ENCODE peak calls at places on chromosomes 11 and 22, in four cellular contexts. One of them, this sample, is unnamed.

GRCh38 chr11:122146475-122146874 is 30.5 kb upstream of the BLID start:
- DNase-seq in cardiac fibroblast: peak
- DNase-seq in non-pigmented ciliary epithelial cell: no peak
- DNase-seq in NCI-H1417: no peak
- DNase-seq in this sample: no peak

GRCh38 chr11:124736738-124737137 is 3.0 kb upstream of the NRGN start:
- DNase-seq in cardiac fibroblast: no peak
- DNase-seq in NCI-H1417: no peak
- DNase-seq in non-pigmented ciliary epithelial cell: no peak
- DNase-seq in this sample: no peak

GRCh38 chr11:35165416-35166368 is 26.7 kb downstream of the CD44 start:
- DNase-seq in NCI-H1417: no peak
- DNase-seq in non-pigmented ciliary epithelial cell: no peak
- DNase-seq in cardiac fibroblast: peak
- DNase-seq in this sample: no peak

GRCh38 chr11:129257512-129257911 is 65.4 kb upstream of the ARHGAP32 start:
- DNase-seq in NCI-H1417: no peak
- DNase-seq in cardiac fibroblast: no peak
- DNase-seq in non-pigmented ciliary epithelial cell: no peak
- DNase-seq in this sample: no peak

GRCh38 chr11:36380296-36381004 is 84.4 kb downstream of the PRR5L start:
- DNase-seq in non-pigmented ciliary epithelial cell: no peak
- DNase-seq in NCI-H1417: no peak
- DNase-seq in cardiac fibroblast: no peak
- DNase-seq in this sample: no peak

GRCh38 chr11:12121011-12121410 is 10.6 kb downstream of the MICAL2 start:
- DNase-seq in NCI-H1417: no peak
- DNase-seq in cardiac fibroblast: no peak
- DNase-seq in non-pigmented ciliary epithelial cell: no peak
- DNase-seq in this sample: no peak

GRCh38 chr11:70501933-70502540 is 103.7 kb downstream of the CTTN start:
- DNase-seq in non-pigmented ciliary epithelial cell: no peak
- DNase-seq in NCI-H1417: peak
- DNase-seq in cardiac fibroblast: no peak
- DNase-seq in this sample: no peak

GRCh38 chr11:67613313-67613959 is 6.7 kb downstream of the NDUFV1 start:
- DNase-seq in non-pigmented ciliary epithelial cell: no peak
- DNase-seq in cardiac fibroblast: no peak
- DNase-seq in NCI-H1417: no peak
- DNase-seq in this sample: no peak

GRCh38 chr11:86396403-86396802 is 21.7 kb downstream of the CCDC81 start:
- DNase-seq in NCI-H1417: no peak
- DNase-seq in non-pigmented ciliary epithelial cell: peak
- DNase-seq in cardiac fibroblast: peak
- DNase-seq in this sample: no peak

GRCh38 chr22:47631571-47632102 is 869.2 kb downstream of the TBC1D22A start:
- DNase-seq in cardiac fibroblast: no peak
- DNase-seq in NCI-H1417: peak
- DNase-seq in non-pigmented ciliary epithelial cell: no peak
- DNase-seq in this sample: peak

GRCh38 chr11:15937601-15938361 is 418.6 kb downstream of the SOX6 start:
- DNase-seq in NCI-H1417: no peak
- DNase-seq in non-pigmented ciliary epithelial cell: no peak
- DNase-seq in cardiac fibroblast: no peak
- DNase-seq in this sample: no peak

GRCh38 chr11:105033344-105033743 is 1.6 kb downstream of the CASP1 start:
- DNase-seq in non-pigmented ciliary epithelial cell: no peak
- DNase-seq in NCI-H1417: no peak
- DNase-seq in cardiac fibroblast: no peak
- DNase-seq in this sample: no peak

GRCh38 chr22:37669586-37669985 is 5.8 kb upstream of the LGALS1 start:
- DNase-seq in cardiac fibroblast: no peak
- DNase-seq in non-pigmented ciliary epithelial cell: no peak
- DNase-seq in NCI-H1417: no peak
- DNase-seq in this sample: no peak

GRCh38 chr11:126115820-126116319 is 53.2 kb upstream of the CDON start:
- DNase-seq in NCI-H1417: peak
- DNase-seq in non-pigmented ciliary epithelial cell: peak
- DNase-seq in cardiac fibroblast: peak
- DNase-seq in this sample: peak

GRCh38 chr11:94650756-94651155 is 83.6 kb downstream of the PIWIL4 start:
- DNase-seq in NCI-H1417: no peak
- DNase-seq in cardiac fibroblast: peak
- DNase-seq in non-pigmented ciliary epithelial cell: no peak
- DNase-seq in this sample: no peak

GRCh38 chr22:17191163-17191562 is 28.1 kb downstream of the ADA2 start:
- DNase-seq in cardiac fibroblast: peak
- DNase-seq in non-pigmented ciliary epithelial cell: no peak
- DNase-seq in NCI-H1417: no peak
- DNase-seq in this sample: no peak

GRCh38 chr11:126333142-126333541 is 22.3 kb upstream of the ST3GAL4 start:
- DNase-seq in cardiac fibroblast: no peak
- DNase-seq in non-pigmented ciliary epithelial cell: no peak
- DNase-seq in NCI-H1417: no peak
- DNase-seq in this sample: no peak

GRCh38 chr11:64727131-64727530 is 4.1 kb upstream of the NRXN2 start:
- DNase-seq in NCI-H1417: no peak
- DNase-seq in cardiac fibroblast: no peak
- DNase-seq in non-pigmented ciliary epithelial cell: no peak
- DNase-seq in this sample: no peak

GRCh38 chr11:126062679-126063509 is at the start of gene CDON:
- DNase-seq in NCI-H1417: peak
- DNase-seq in cardiac fibroblast: peak
- DNase-seq in non-pigmented ciliary epithelial cell: peak
- DNase-seq in this sample: peak

GRCh38 chr11:9397746-9398680 is 13.6 kb downstream of the IPO7 start:
- DNase-seq in cardiac fibroblast: no peak
- DNase-seq in non-pigmented ciliary epithelial cell: no peak
- DNase-seq in NCI-H1417: no peak
- DNase-seq in this sample: no peak

GRCh38 chr11:34630544-34630943 is 9.7 kb downstream of the EHF start:
- DNase-seq in cardiac fibroblast: no peak
- DNase-seq in NCI-H1417: no peak
- DNase-seq in non-pigmented ciliary epithelial cell: no peak
- DNase-seq in this sample: no peak

GRCh38 chr11:44305643-44306468 is 4.1 kb downstream of the ALX4 start:
- DNase-seq in NCI-H1417: no peak
- DNase-seq in cardiac fibroblast: no peak
- DNase-seq in non-pigmented ciliary epithelial cell: no peak
- DNase-seq in this sample: no peak

GRCh38 chr11:2775626-2776350 is 76.0 kb upstream of the KCNQ1OT1 start:
- DNase-seq in NCI-H1417: no peak
- DNase-seq in non-pigmented ciliary epithelial cell: no peak
- DNase-seq in cardiac fibroblast: no peak
- DNase-seq in this sample: no peak

GRCh38 chr11:65047581-65048422 is 6.8 kb downstream of the SAC3D1 start:
- DNase-seq in non-pigmented ciliary epithelial cell: no peak
- DNase-seq in NCI-H1417: no peak
- DNase-seq in cardiac fibroblast: no peak
- DNase-seq in this sample: no peak

GRCh38 chr11:130420478-130421198 is 7.8 kb downstream of the ADAMTS8 start:
- DNase-seq in cardiac fibroblast: no peak
- DNase-seq in NCI-H1417: no peak
- DNase-seq in non-pigmented ciliary epithelial cell: no peak
- DNase-seq in this sample: no peak

GRCh38 chr11:64206457-64207246 is at the start of gene FERMT3:
- DNase-seq in NCI-H1417: no peak
- DNase-seq in non-pigmented ciliary epithelial cell: no peak
- DNase-seq in cardiac fibroblast: no peak
- DNase-seq in this sample: no peak

GRCh38 chr22:48320671-48321515 is 1506.8 kb downstream of the BRD1 start:
- DNase-seq in non-pigmented ciliary epithelial cell: no peak
- DNase-seq in cardiac fibroblast: no peak
- DNase-seq in NCI-H1417: peak
- DNase-seq in this sample: peak

GRCh38 chr11:100709233-100709999 is 22.3 kb downstream of the ARHGAP42 start:
- DNase-seq in NCI-H1417: no peak
- DNase-seq in non-pigmented ciliary epithelial cell: no peak
- DNase-seq in cardiac fibroblast: peak
- DNase-seq in this sample: no peak